ENCODE peak calls at places on chromosomes 4 and X, in ten cellular contexts. One of them, this sample, is unnamed.
A peak's percentile ranks its signal among the peaks of the same experiment; 100 is the strongest.

GRCh38 chrX:102745513-102746133 is 25.1 kb downstream of the GPRASP3 start:
- DNase-seq in cardiac fibroblast: no peak
- DNase-seq in cardiac muscle cell: peak; percentile 4
- DNase-seq in foreskin fibroblast: no peak
- DNase-seq in tibial nerve: no peak
- DNase-seq in colonic mucosa: no peak
- DNase-seq in WERI-Rb-1: no peak
- DNase-seq in astrocyte: no peak
- DNase-seq in neural progenitor cell: peak; percentile 76
- DNase-seq in CD8-positive, alpha-beta T cell: peak; percentile 32
- DNase-seq in this sample: no peak

GRCh38 chr4:94412019-94413017 is 39.4 kb upstream of the PDLIM5 start:
- DNase-seq in cardiac fibroblast: peak; percentile 83
- DNase-seq in cardiac muscle cell: peak; percentile 93
- DNase-seq in foreskin fibroblast: peak; percentile 75
- DNase-seq in tibial nerve: no peak
- DNase-seq in colonic mucosa: peak; percentile 21
- DNase-seq in WERI-Rb-1: no peak
- DNase-seq in astrocyte: peak; percentile 86
- DNase-seq in neural progenitor cell: no peak
- DNase-seq in CD8-positive, alpha-beta T cell: no peak
- DNase-seq in this sample: peak; percentile 83

GRCh38 chr4:95304898-95305297 is 243.9 kb downstream of the UNC5C start:
- DNase-seq in cardiac fibroblast: peak; percentile 66
- DNase-seq in cardiac muscle cell: peak; percentile 42
- DNase-seq in foreskin fibroblast: no peak
- DNase-seq in tibial nerve: no peak
- DNase-seq in colonic mucosa: no peak
- DNase-seq in WERI-Rb-1: no peak
- DNase-seq in astrocyte: peak; percentile 94
- DNase-seq in neural progenitor cell: peak; percentile 64
- DNase-seq in CD8-positive, alpha-beta T cell: no peak
- DNase-seq in this sample: no peak

GRCh38 chr4:67198757-67199156 is 346.5 kb downstream of the CENPC start:
- DNase-seq in cardiac fibroblast: peak; percentile 63
- DNase-seq in cardiac muscle cell: peak; percentile 73
- DNase-seq in foreskin fibroblast: no peak
- DNase-seq in tibial nerve: no peak
- DNase-seq in colonic mucosa: no peak
- DNase-seq in WERI-Rb-1: peak; percentile 30
- DNase-seq in astrocyte: peak; percentile 47
- DNase-seq in neural progenitor cell: no peak
- DNase-seq in CD8-positive, alpha-beta T cell: no peak
- DNase-seq in this sample: peak; percentile 67

GRCh38 chrX:128698528-128698927 is 646.3 kb upstream of the ACTRT1 start:
- DNase-seq in cardiac fibroblast: no peak
- DNase-seq in cardiac muscle cell: no peak
- DNase-seq in foreskin fibroblast: no peak
- DNase-seq in tibial nerve: no peak
- DNase-seq in colonic mucosa: no peak
- DNase-seq in WERI-Rb-1: no peak
- DNase-seq in astrocyte: no peak
- DNase-seq in neural progenitor cell: no peak
- DNase-seq in CD8-positive, alpha-beta T cell: no peak
- DNase-seq in this sample: no peak

GRCh38 chr4:76897522-76898384 is at the start of gene SOWAHB:
- DNase-seq in cardiac fibroblast: no peak
- DNase-seq in cardiac muscle cell: no peak
- DNase-seq in foreskin fibroblast: no peak
- DNase-seq in tibial nerve: no peak
- DNase-seq in colonic mucosa: peak; percentile 93
- DNase-seq in WERI-Rb-1: peak; percentile 33
- DNase-seq in astrocyte: no peak
- DNase-seq in neural progenitor cell: peak; percentile 66
- DNase-seq in CD8-positive, alpha-beta T cell: peak; percentile 42
- DNase-seq in this sample: no peak

GRCh38 chr4:86359944-86360478 is at the start of gene MAPK10:
- DNase-seq in cardiac fibroblast: peak; percentile 95
- DNase-seq in cardiac muscle cell: peak; percentile 97
- DNase-seq in foreskin fibroblast: peak; percentile 69
- DNase-seq in tibial nerve: peak; percentile 16
- DNase-seq in colonic mucosa: peak; percentile 31
- DNase-seq in WERI-Rb-1: no peak
- DNase-seq in astrocyte: peak; percentile 88
- DNase-seq in neural progenitor cell: peak; percentile 99
- DNase-seq in CD8-positive, alpha-beta T cell: peak; percentile 55
- DNase-seq in this sample: peak; percentile 28

GRCh38 chr4:184514121-184514988 is 40.0 kb upstream of the IRF2 start:
- DNase-seq in cardiac fibroblast: peak; percentile 89
- DNase-seq in cardiac muscle cell: peak; percentile 91
- DNase-seq in foreskin fibroblast: peak; percentile 91
- DNase-seq in tibial nerve: no peak
- DNase-seq in colonic mucosa: peak; percentile 37
- DNase-seq in WERI-Rb-1: no peak
- DNase-seq in astrocyte: peak; percentile 86
- DNase-seq in neural progenitor cell: peak; percentile 59
- DNase-seq in CD8-positive, alpha-beta T cell: no peak
- DNase-seq in this sample: peak; percentile 80

GRCh38 chr4:169249214-169249973 is 21.4 kb downstream of the SH3RF1 start:
- DNase-seq in cardiac fibroblast: peak; percentile 80
- DNase-seq in cardiac muscle cell: peak; percentile 57
- DNase-seq in foreskin fibroblast: no peak
- DNase-seq in tibial nerve: no peak
- DNase-seq in colonic mucosa: no peak
- DNase-seq in WERI-Rb-1: no peak
- DNase-seq in astrocyte: peak; percentile 78
- DNase-seq in neural progenitor cell: no peak
- DNase-seq in CD8-positive, alpha-beta T cell: no peak
- DNase-seq in this sample: peak; percentile 69

GRCh38 chrX:71181558-71181909 is 36.9 kb downstream of the NLGN3 start:
- DNase-seq in cardiac fibroblast: peak; percentile 1
- DNase-seq in cardiac muscle cell: no peak
- DNase-seq in foreskin fibroblast: no peak
- DNase-seq in tibial nerve: no peak
- DNase-seq in colonic mucosa: peak; percentile 23
- DNase-seq in WERI-Rb-1: no peak
- DNase-seq in astrocyte: no peak
- DNase-seq in neural progenitor cell: peak; percentile 18
- DNase-seq in CD8-positive, alpha-beta T cell: peak; percentile 53
- DNase-seq in this sample: no peak

GRCh38 chr4:1614854-1615595 is 69.1 kb downstream of the FAM53A start:
- DNase-seq in cardiac fibroblast: no peak
- DNase-seq in cardiac muscle cell: no peak
- DNase-seq in foreskin fibroblast: no peak
- DNase-seq in tibial nerve: no peak
- DNase-seq in colonic mucosa: peak; percentile 43
- DNase-seq in WERI-Rb-1: no peak
- DNase-seq in astrocyte: no peak
- DNase-seq in neural progenitor cell: no peak
- DNase-seq in CD8-positive, alpha-beta T cell: peak; percentile 49
- DNase-seq in this sample: no peak

GRCh38 chr4:11507920-11508319 is 79.2 kb upstream of the HS3ST1 start:
- DNase-seq in cardiac fibroblast: no peak
- DNase-seq in cardiac muscle cell: no peak
- DNase-seq in foreskin fibroblast: no peak
- DNase-seq in tibial nerve: no peak
- DNase-seq in colonic mucosa: peak; percentile 41
- DNase-seq in WERI-Rb-1: no peak
- DNase-seq in astrocyte: no peak
- DNase-seq in neural progenitor cell: no peak
- DNase-seq in CD8-positive, alpha-beta T cell: no peak
- DNase-seq in this sample: no peak

GRCh38 chrX:124234348-124234747 is 98.1 kb upstream of the TEX13D start:
- DNase-seq in cardiac fibroblast: no peak
- DNase-seq in cardiac muscle cell: no peak
- DNase-seq in foreskin fibroblast: no peak
- DNase-seq in tibial nerve: no peak
- DNase-seq in colonic mucosa: no peak
- DNase-seq in WERI-Rb-1: no peak
- DNase-seq in astrocyte: no peak
- DNase-seq in neural progenitor cell: no peak
- DNase-seq in CD8-positive, alpha-beta T cell: no peak
- DNase-seq in this sample: no peak

DNA sequence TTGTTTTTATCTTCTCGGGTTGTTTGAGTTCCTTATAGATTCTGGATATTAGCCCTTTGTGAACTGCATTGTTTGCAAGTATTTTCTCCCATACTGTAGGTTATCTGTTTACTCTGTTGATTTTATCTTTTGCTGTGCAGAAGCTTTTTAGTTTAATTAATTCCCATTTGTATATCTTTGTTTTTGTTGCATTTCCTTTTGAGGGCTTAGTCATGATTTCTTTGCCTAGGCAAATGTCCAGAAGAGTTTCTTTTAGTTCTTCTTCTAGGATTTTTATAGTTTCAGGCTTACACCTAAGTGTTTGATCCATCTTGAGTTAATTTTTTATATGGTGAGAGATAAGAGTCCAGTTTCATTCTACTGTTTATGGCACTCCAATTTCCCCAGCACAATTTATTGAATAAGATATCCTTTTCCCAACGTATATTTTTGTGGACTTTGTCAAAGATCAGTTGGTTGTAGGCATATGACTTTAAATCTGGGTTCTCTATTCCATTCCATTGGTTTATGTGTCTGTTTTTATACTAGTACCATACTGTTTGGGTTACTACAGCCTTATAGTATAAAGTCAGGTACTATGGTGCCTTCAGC is 54.3 kb downstream of the EGF start:
- DNase-seq in cardiac fibroblast: no peak
- DNase-seq in cardiac muscle cell: no peak
- DNase-seq in foreskin fibroblast: no peak
- DNase-seq in tibial nerve: no peak
- DNase-seq in colonic mucosa: no peak
- DNase-seq in WERI-Rb-1: no peak
- DNase-seq in astrocyte: no peak
- DNase-seq in neural progenitor cell: no peak
- DNase-seq in CD8-positive, alpha-beta T cell: no peak
- DNase-seq in this sample: no peak
- H3K4me3 ChIP-seq in cardiac fibroblast: no peak overlapping the region
- H3K4me3 ChIP-seq in cardiac muscle cell: no peak overlapping the region
- H3K4me3 ChIP-seq in foreskin fibroblast: no peak overlapping the region
- H3K4me3 ChIP-seq in tibial nerve: no peak overlapping the region
- H3K4me3 ChIP-seq in colonic mucosa: no peak overlapping the region
- H3K4me3 ChIP-seq in WERI-Rb-1: no peak overlapping the region
- H3K4me3 ChIP-seq in astrocyte: no peak overlapping the region
- H3K4me3 ChIP-seq in neural progenitor cell: no peak overlapping the region
- H3K4me3 ChIP-seq in CD8-positive, alpha-beta T cell: no peak overlapping the region
- H3K4me3 ChIP-seq in this sample: no peak overlapping the region

GRCh38 chrX:27918799-27919198 is 62.5 kb downstream of the DCAF8L1 start:
- DNase-seq in cardiac fibroblast: peak; percentile 45
- DNase-seq in cardiac muscle cell: peak; percentile 35
- DNase-seq in foreskin fibroblast: no peak
- DNase-seq in tibial nerve: no peak
- DNase-seq in colonic mucosa: peak; percentile 54
- DNase-seq in WERI-Rb-1: peak; percentile 12
- DNase-seq in astrocyte: no peak
- DNase-seq in neural progenitor cell: peak; percentile 11
- DNase-seq in CD8-positive, alpha-beta T cell: no peak
- DNase-seq in this sample: peak; percentile 2
- TF ChIP-seq CTCF in cardiac fibroblast: peak; percentile 33
- TF ChIP-seq CTCF in cardiac muscle cell: peak; percentile 27
- TF ChIP-seq CTCF in foreskin fibroblast: no peak
- TF ChIP-seq CTCF in tibial nerve: no peak
- TF ChIP-seq CTCF in colonic mucosa: peak; percentile 42
- TF ChIP-seq CTCF in WERI-Rb-1: no peak
- TF ChIP-seq CTCF in astrocyte: peak; percentile 10
- TF ChIP-seq CTCF in neural progenitor cell: peak; percentile 45
- TF ChIP-seq CTCF in CD8-positive, alpha-beta T cell: no peak
- TF ChIP-seq CTCF in this sample: peak; percentile 5

GRCh38 chrX:47234583-47234982 is 1.8 kb downstream of the USP11 start:
- DNase-seq in cardiac fibroblast: peak; percentile 22
- DNase-seq in cardiac muscle cell: peak; percentile 19
- DNase-seq in foreskin fibroblast: no peak
- DNase-seq in tibial nerve: no peak
- DNase-seq in colonic mucosa: no peak
- DNase-seq in WERI-Rb-1: no peak
- DNase-seq in astrocyte: no peak
- DNase-seq in neural progenitor cell: no peak
- DNase-seq in CD8-positive, alpha-beta T cell: no peak
- DNase-seq in this sample: no peak
- H3K4me3 ChIP-seq in cardiac fibroblast: no peak overlapping the region
- H3K4me3 ChIP-seq in cardiac muscle cell: peak overlapping the region; percentile 84
- H3K4me3 ChIP-seq in foreskin fibroblast: peak overlapping the region; percentile 68
- H3K4me3 ChIP-seq in tibial nerve: no peak overlapping the region
- H3K4me3 ChIP-seq in colonic mucosa: no peak overlapping the region
- H3K4me3 ChIP-seq in WERI-Rb-1: peak overlapping the region; percentile 61
- H3K4me3 ChIP-seq in astrocyte: peak overlapping the region; percentile 84
- H3K4me3 ChIP-seq in neural progenitor cell: peak overlapping the region; percentile 98
- H3K4me3 ChIP-seq in CD8-positive, alpha-beta T cell: no peak overlapping the region
- H3K4me3 ChIP-seq in this sample: peak overlapping the region; percentile 76

DNA sequence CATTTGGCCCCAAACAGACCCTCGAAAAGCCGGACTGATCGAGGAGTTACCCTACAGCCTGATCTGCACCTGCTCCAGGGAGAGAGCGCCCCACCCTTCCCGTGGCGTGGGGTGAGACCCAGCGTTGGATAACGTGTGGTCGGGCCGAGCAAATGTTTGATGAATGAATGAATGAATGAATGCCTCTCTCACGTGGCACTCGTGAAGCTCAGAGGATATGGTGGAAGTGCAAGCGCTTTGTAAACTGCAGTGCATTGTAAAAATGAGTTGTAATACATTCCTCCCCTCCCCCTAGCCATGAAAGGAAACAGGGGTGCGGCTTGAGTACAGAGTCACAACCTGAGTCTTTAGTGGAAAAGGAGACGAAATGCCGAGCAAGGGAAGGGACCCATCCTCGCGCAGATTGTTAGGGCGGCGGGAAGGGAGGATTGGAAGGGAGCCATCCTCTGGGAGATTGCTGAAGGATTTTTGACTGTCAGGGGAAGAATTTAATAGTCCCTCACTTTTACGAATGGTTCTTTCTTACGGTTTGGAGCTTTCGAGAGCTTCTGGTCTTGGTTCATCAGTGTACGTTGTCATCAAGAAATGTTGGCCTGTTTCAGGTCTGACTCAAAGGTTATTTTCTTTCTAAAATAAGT is 772 bp upstream of the FBXW7 start:
- DNase-seq in cardiac fibroblast: peak; percentile 61
- DNase-seq in cardiac muscle cell: peak; percentile 49
- DNase-seq in foreskin fibroblast: peak; percentile 30
- DNase-seq in tibial nerve: no peak
- DNase-seq in colonic mucosa: peak; percentile 73
- DNase-seq in WERI-Rb-1: no peak
- DNase-seq in astrocyte: peak; percentile 33
- DNase-seq in neural progenitor cell: peak; percentile 56
- DNase-seq in CD8-positive, alpha-beta T cell: peak; percentile 81
- DNase-seq in this sample: peak; percentile 39
- TF ChIP-seq CTCF in cardiac fibroblast: no peak
- TF ChIP-seq CTCF in cardiac muscle cell: no peak
- TF ChIP-seq CTCF in foreskin fibroblast: no peak
- TF ChIP-seq CTCF in tibial nerve: no peak
- TF ChIP-seq CTCF in colonic mucosa: no peak
- TF ChIP-seq CTCF in WERI-Rb-1: no peak
- TF ChIP-seq CTCF in astrocyte: no peak
- TF ChIP-seq CTCF in neural progenitor cell: no peak
- TF ChIP-seq CTCF in CD8-positive, alpha-beta T cell: no peak
- TF ChIP-seq CTCF in this sample: no peak